ENCODE peak calls at places on chromosomes 7 and 10, in eight cellular contexts. K, L, P, G, T, A, S and C are unnamed samples.

GRCh38 chr10:130412317-130412716 is 276.1 kb downstream of the GLRX3 start:
- DNase-seq in K (no peak), L (no peak), P (no peak), G (no peak), T (no peak), A (no peak), S (no peak), C (no peak)

GRCh38 chr7:157273208-157274202 is 63.3 kb upstream of the DNAJB6 start:
- DNase-seq in K (peak; percentile 82), L (peak; percentile 62), P (peak; percentile 67), G (peak; percentile 51), T (peak; percentile 82), A (peak; percentile 59), S (peak; percentile 74), C (peak; percentile 86)

GRCh38 chr7:29469984-29470557 is 93.6 kb upstream of the PRR15 start:
- DNase-seq in K (no peak), L (no peak), P (no peak), G (no peak), T (no peak), A (no peak), S (no peak), C (no peak)

GRCh38 chr10:119783665-119784027 is 57.8 kb downstream of the INPP5F start:
- DNase-seq in K (no peak), L (no peak), P (no peak), G (no peak), T (no peak), A (no peak), S (no peak), C (no peak)

GRCh38 chr7:141074162-141074989 is 512 bp downstream of the TMEM178B start:
- DNase-seq in K (peak; percentile 38), L (peak; percentile 28), P (no peak), G (no peak), T (no peak), A (no peak), S (no peak), C (peak; percentile 65)

GRCh38 chr10:128149267-128149666 is 23.0 kb upstream of the MKI67 start:
- DNase-seq in K (no peak), L (no peak), P (no peak), G (no peak), T (no peak), A (no peak), S (no peak), C (no peak)

GRCh38 chr7:140478361-140479061 is 794 bp downstream of the MKRN1 start:
- DNase-seq in K (peak; percentile 62), L (peak; percentile 42), P (no peak), G (no peak), T (peak; percentile 57), A (peak; percentile 20), S (peak; percentile 65), C (peak; percentile 71)

GRCh38 chr10:8060010-8060703 is 5.7 kb downstream of the GATA3 start:
- DNase-seq in K (peak; percentile 81), L (peak; percentile 93), P (no peak), G (peak; percentile 49), T (no peak), A (no peak), S (no peak), C (no peak)

GRCh38 chr7:16348251-16348650 is 73.1 kb downstream of the CRPPA start:
- DNase-seq in K (no peak), L (no peak), P (no peak), G (no peak), T (no peak), A (no peak), S (no peak), C (no peak)

GRCh38 chr10:89206402-89207180 is 526 bp downstream of the CH25H start:
- DNase-seq in K (peak; percentile 48), L (peak; percentile 40), P (no peak), G (peak; percentile 30), T (peak; percentile 49), A (no peak), S (no peak), C (peak; percentile 70)

GRCh38 chr7:140876519-140877248 is 48.0 kb downstream of the BRAF start:
- DNase-seq in K (no peak), L (peak; percentile 83), P (peak; percentile 62), G (no peak), T (no peak), A (peak; percentile 85), S (no peak), C (no peak)

GRCh38 chr10:78196964-78197363 is 163.3 kb downstream of the RPS24 start:
- DNase-seq in K (peak; percentile 29), L (peak; percentile 56), P (peak; percentile 60), G (no peak), T (no peak), A (peak; percentile 94), S (no peak), C (no peak)

GRCh38 chr10:11539191-11539868 is 72.1 kb downstream of the USP6NL start:
- DNase-seq in K (peak; percentile 10), L (peak; percentile 31), P (peak; percentile 15), G (no peak), T (no peak), A (peak; percentile 75), S (no peak), C (no peak)

GRCh38 chr7:128105228-128106022 is 74.2 kb upstream of the LRRC4 start:
- DNase-seq in K (no peak), L (no peak), P (no peak), G (no peak), T (peak; percentile 20), A (no peak), S (no peak), C (peak; percentile 46)

GRCh38 chr10:132957131-132957530 is 14.8 kb upstream of the CFAP46 start:
- DNase-seq in K (no peak), L (no peak), P (no peak), G (no peak), T (no peak), A (no peak), S (no peak), C (peak; percentile 61)

GRCh38 chr10:62559481-62560206 is 185.5 kb downstream of the ZNF365 start:
- DNase-seq in K (no peak), L (no peak), P (no peak), G (no peak), T (no peak), A (no peak), S (no peak), C (no peak)

GRCh38 chr10:86390337-86391120 is 23.9 kb upstream of the GRID1 start:
- DNase-seq in K (no peak), L (no peak), P (no peak), G (no peak), T (no peak), A (no peak), S (no peak), C (no peak)